ENCODE peak calls at places on chromosomes 3 and 15, in eight cellular contexts. One of them, this sample, is unnamed.

GRCh38 chr15:98282656-98283332 is 322.3 kb downstream of the ARRDC4 start:
- DNase-seq in LoVo: no peak
- DNase-seq in GM20000: no peak
- DNase-seq in GM19239: no peak
- DNase-seq in M059J: no peak
- DNase-seq in left kidney: no peak
- DNase-seq in naive thymus-derived CD8-positive, alpha-beta T cell: no peak
- DNase-seq in NCI-H146: no peak
- DNase-seq in this sample: no peak

GRCh38 chr3:134064081-134064480 is 34.4 kb upstream of the SLCO2A1 start:
- DNase-seq in NCI-H146: no peak
- DNase-seq in GM19239: no peak
- DNase-seq in naive thymus-derived CD8-positive, alpha-beta T cell: no peak
- DNase-seq in left kidney: no peak
- DNase-seq in GM20000: no peak
- DNase-seq in M059J: no peak
- DNase-seq in LoVo: no peak
- DNase-seq in this sample: no peak

GRCh38 chr3:195120199-195120556 is 150.8 kb downstream of the XXYLT1 start:
- DNase-seq in naive thymus-derived CD8-positive, alpha-beta T cell: no peak
- DNase-seq in NCI-H146: no peak
- DNase-seq in left kidney: no peak
- DNase-seq in M059J: no peak
- DNase-seq in GM19239: no peak
- DNase-seq in GM20000: no peak
- DNase-seq in LoVo: no peak
- DNase-seq in this sample: no peak

GRCh38 chr15:101250331-101250730 is 1.5 kb downstream of the CHSY1 start:
- DNase-seq in GM20000: no peak
- DNase-seq in GM19239: no peak
- DNase-seq in left kidney: peak; percentile 58
- DNase-seq in LoVo: peak; percentile 32
- DNase-seq in M059J: peak; percentile 77
- DNase-seq in NCI-H146: no peak
- DNase-seq in naive thymus-derived CD8-positive, alpha-beta T cell: no peak
- DNase-seq in this sample: peak; percentile 40

GRCh38 chr3:45816544-45816943 is 20.2 kb upstream of the SLC6A20 start:
- DNase-seq in GM19239: no peak
- DNase-seq in left kidney: no peak
- DNase-seq in NCI-H146: no peak
- DNase-seq in M059J: peak; percentile 87
- DNase-seq in naive thymus-derived CD8-positive, alpha-beta T cell: no peak
- DNase-seq in GM20000: no peak
- DNase-seq in LoVo: no peak
- DNase-seq in this sample: peak; percentile 18

GRCh38 chr3:140091143-140091542 is 156.2 kb downstream of the CLSTN2 start:
- DNase-seq in naive thymus-derived CD8-positive, alpha-beta T cell: no peak
- DNase-seq in GM20000: no peak
- DNase-seq in M059J: peak; percentile 91
- DNase-seq in left kidney: no peak
- DNase-seq in NCI-H146: peak; percentile 29
- DNase-seq in LoVo: no peak
- DNase-seq in GM19239: no peak
- DNase-seq in this sample: peak; percentile 9

GRCh38 chr3:171841620-171842000 is 1.5 kb upstream of the TMEM212 start:
- DNase-seq in GM20000: no peak
- DNase-seq in LoVo: no peak
- DNase-seq in left kidney: peak; percentile 19
- DNase-seq in GM19239: no peak
- DNase-seq in M059J: no peak
- DNase-seq in NCI-H146: no peak
- DNase-seq in naive thymus-derived CD8-positive, alpha-beta T cell: no peak
- DNase-seq in this sample: no peak

GRCh38 chr3:38334656-38335055 is 11.9 kb upstream of the XYLB start:
- DNase-seq in NCI-H146: no peak
- DNase-seq in left kidney: no peak
- DNase-seq in naive thymus-derived CD8-positive, alpha-beta T cell: no peak
- DNase-seq in GM19239: no peak
- DNase-seq in M059J: peak; percentile 87
- DNase-seq in LoVo: no peak
- DNase-seq in GM20000: no peak
- DNase-seq in this sample: no peak

GRCh38 chr15:43911235-43911661 is 84.4 kb downstream of the WDR76 start:
- DNase-seq in left kidney: peak; percentile 15
- DNase-seq in GM19239: no peak
- DNase-seq in GM20000: no peak
- DNase-seq in naive thymus-derived CD8-positive, alpha-beta T cell: no peak
- DNase-seq in NCI-H146: no peak
- DNase-seq in M059J: peak; percentile 96
- DNase-seq in LoVo: peak; percentile 50
- DNase-seq in this sample: no peak

GRCh38 chr3:133117342-133117741 is 79.2 kb downstream of the TMEM108 start:
- DNase-seq in LoVo: no peak
- DNase-seq in M059J: no peak
- DNase-seq in NCI-H146: peak; percentile 73
- DNase-seq in GM19239: no peak
- DNase-seq in naive thymus-derived CD8-positive, alpha-beta T cell: no peak
- DNase-seq in GM20000: no peak
- DNase-seq in left kidney: no peak
- DNase-seq in this sample: peak; percentile 75

GRCh38 chr15:78263351-78263781 is 996 bp upstream of the DNAJA4 start:
- DNase-seq in GM20000: peak; percentile 50
- DNase-seq in NCI-H146: no peak
- DNase-seq in M059J: no peak
- DNase-seq in left kidney: no peak
- DNase-seq in GM19239: no peak
- DNase-seq in LoVo: no peak
- DNase-seq in naive thymus-derived CD8-positive, alpha-beta T cell: no peak
- DNase-seq in this sample: no peak

GRCh38 chr3:142568393-142569017 is 10.0 kb downstream of the ATR start:
- DNase-seq in naive thymus-derived CD8-positive, alpha-beta T cell: no peak
- DNase-seq in left kidney: peak; percentile 30
- DNase-seq in GM19239: no peak
- DNase-seq in M059J: no peak
- DNase-seq in GM20000: no peak
- DNase-seq in LoVo: no peak
- DNase-seq in NCI-H146: peak; percentile 25
- DNase-seq in this sample: no peak

GRCh38 chr15:88651293-88651692 is 12.5 kb downstream of the ISG20 start:
- DNase-seq in M059J: no peak
- DNase-seq in left kidney: peak; percentile 39
- DNase-seq in LoVo: no peak
- DNase-seq in GM20000: no peak
- DNase-seq in NCI-H146: no peak
- DNase-seq in GM19239: no peak
- DNase-seq in naive thymus-derived CD8-positive, alpha-beta T cell: no peak
- DNase-seq in this sample: no peak

GRCh38 chr3:13110678-13111116 is 37.5 kb upstream of the IQSEC1 start:
- DNase-seq in LoVo: no peak
- DNase-seq in naive thymus-derived CD8-positive, alpha-beta T cell: peak; percentile 19
- DNase-seq in M059J: peak; percentile 65
- DNase-seq in NCI-H146: no peak
- DNase-seq in GM19239: peak; percentile 48
- DNase-seq in left kidney: peak; percentile 94
- DNase-seq in GM20000: peak; percentile 79
- DNase-seq in this sample: peak; percentile 92

GRCh38 chr3:105944281-105944680 is 75.5 kb upstream of the CBLB start:
- DNase-seq in naive thymus-derived CD8-positive, alpha-beta T cell: no peak
- DNase-seq in NCI-H146: no peak
- DNase-seq in GM19239: no peak
- DNase-seq in GM20000: no peak
- DNase-seq in left kidney: no peak
- DNase-seq in M059J: peak; percentile 49
- DNase-seq in LoVo: no peak
- DNase-seq in this sample: no peak

GRCh38 chr3:189629803-189630455 is 1.3 kb upstream of the TP63 start:
- DNase-seq in M059J: no peak
- DNase-seq in left kidney: no peak
- DNase-seq in NCI-H146: no peak
- DNase-seq in naive thymus-derived CD8-positive, alpha-beta T cell: no peak
- DNase-seq in GM20000: no peak
- DNase-seq in LoVo: no peak
- DNase-seq in GM19239: no peak
- DNase-seq in this sample: peak; percentile 18

GRCh38 chr3:71488391-71488809 is 95.1 kb downstream of the FOXP1 start:
- DNase-seq in GM20000: no peak
- DNase-seq in LoVo: no peak
- DNase-seq in NCI-H146: peak; percentile 57
- DNase-seq in naive thymus-derived CD8-positive, alpha-beta T cell: no peak
- DNase-seq in GM19239: no peak
- DNase-seq in M059J: no peak
- DNase-seq in left kidney: no peak
- DNase-seq in this sample: no peak

GRCh38 chr15:58409861-58410260 is 21.9 kb upstream of the LIPC start:
- DNase-seq in NCI-H146: no peak
- DNase-seq in GM20000: no peak
- DNase-seq in left kidney: peak; percentile 26
- DNase-seq in GM19239: no peak
- DNase-seq in naive thymus-derived CD8-positive, alpha-beta T cell: no peak
- DNase-seq in M059J: no peak
- DNase-seq in LoVo: no peak
- DNase-seq in this sample: no peak

GRCh38 chr15:77738038-77738370 is 105.3 kb upstream of the LINGO1 start:
- DNase-seq in LoVo: no peak
- DNase-seq in GM20000: no peak
- DNase-seq in left kidney: no peak
- DNase-seq in NCI-H146: no peak
- DNase-seq in M059J: no peak
- DNase-seq in naive thymus-derived CD8-positive, alpha-beta T cell: no peak
- DNase-seq in GM19239: no peak
- DNase-seq in this sample: no peak

GRCh38 chr15:47513496-47513895 is 203.8 kb upstream of the SEMA6D start:
- DNase-seq in GM20000: no peak
- DNase-seq in left kidney: no peak
- DNase-seq in LoVo: no peak
- DNase-seq in GM19239: no peak
- DNase-seq in NCI-H146: no peak
- DNase-seq in M059J: no peak
- DNase-seq in naive thymus-derived CD8-positive, alpha-beta T cell: no peak
- DNase-seq in this sample: peak; percentile 17

GRCh38 chr3:30458781-30459180 is 147.6 kb upstream of the TGFBR2 start:
- DNase-seq in LoVo: no peak
- DNase-seq in naive thymus-derived CD8-positive, alpha-beta T cell: no peak
- DNase-seq in M059J: no peak
- DNase-seq in GM19239: no peak
- DNase-seq in GM20000: no peak
- DNase-seq in NCI-H146: no peak
- DNase-seq in left kidney: no peak
- DNase-seq in this sample: no peak

GRCh38 chr3:135779590-135780235 is 185.8 kb upstream of the PPP2R3A start:
- DNase-seq in GM20000: no peak
- DNase-seq in naive thymus-derived CD8-positive, alpha-beta T cell: no peak
- DNase-seq in LoVo: no peak
- DNase-seq in NCI-H146: no peak
- DNase-seq in left kidney: no peak
- DNase-seq in GM19239: no peak
- DNase-seq in M059J: no peak
- DNase-seq in this sample: no peak

GRCh38 chr3:191740712-191741111 is 279.7 kb downstream of the PYDC2 start:
- DNase-seq in GM20000: no peak
- DNase-seq in LoVo: no peak
- DNase-seq in GM19239: no peak
- DNase-seq in left kidney: no peak
- DNase-seq in naive thymus-derived CD8-positive, alpha-beta T cell: no peak
- DNase-seq in NCI-H146: no peak
- DNase-seq in M059J: peak; percentile 62
- DNase-seq in this sample: no peak

GRCh38 chr3:184506579-184506978 is 55.0 kb upstream of the EPHB3 start:
- DNase-seq in naive thymus-derived CD8-positive, alpha-beta T cell: no peak
- DNase-seq in GM20000: no peak
- DNase-seq in NCI-H146: no peak
- DNase-seq in left kidney: no peak
- DNase-seq in M059J: peak; percentile 26
- DNase-seq in LoVo: no peak
- DNase-seq in GM19239: no peak
- DNase-seq in this sample: no peak

GRCh38 chr15:80275946-80276345 is 23.9 kb upstream of the CTXND1 start:
- DNase-seq in naive thymus-derived CD8-positive, alpha-beta T cell: no peak
- DNase-seq in GM19239: no peak
- DNase-seq in LoVo: no peak
- DNase-seq in M059J: peak; percentile 80
- DNase-seq in NCI-H146: no peak
- DNase-seq in left kidney: no peak
- DNase-seq in GM20000: no peak
- DNase-seq in this sample: peak; percentile 30

GRCh38 chr3:20141841-20142240 is 44.2 kb downstream of the SGO1 start:
- DNase-seq in naive thymus-derived CD8-positive, alpha-beta T cell: no peak
- DNase-seq in NCI-H146: no peak
- DNase-seq in left kidney: peak; percentile 70
- DNase-seq in GM20000: no peak
- DNase-seq in M059J: no peak
- DNase-seq in LoVo: no peak
- DNase-seq in GM19239: no peak
- DNase-seq in this sample: peak; percentile 79

GRCh38 chr3:188720215-188720614 is 451.6 kb upstream of the TPRG1 start:
- DNase-seq in M059J: no peak
- DNase-seq in left kidney: no peak
- DNase-seq in NCI-H146: no peak
- DNase-seq in GM20000: no peak
- DNase-seq in naive thymus-derived CD8-positive, alpha-beta T cell: no peak
- DNase-seq in LoVo: no peak
- DNase-seq in GM19239: no peak
- DNase-seq in this sample: peak; percentile 22

GRCh38 chr15:93152264-93152884 is 63.4 kb upstream of the RGMA start:
- DNase-seq in naive thymus-derived CD8-positive, alpha-beta T cell: no peak
- DNase-seq in NCI-H146: no peak
- DNase-seq in left kidney: no peak
- DNase-seq in LoVo: no peak
- DNase-seq in GM20000: no peak
- DNase-seq in M059J: no peak
- DNase-seq in GM19239: no peak
- DNase-seq in this sample: no peak

GRCh38 chr3:195558602-195559001 is 15.5 kb upstream of the PPP1R2 start:
- DNase-seq in left kidney: peak; percentile 78
- DNase-seq in NCI-H146: peak; percentile 87
- DNase-seq in GM19239: no peak
- DNase-seq in naive thymus-derived CD8-positive, alpha-beta T cell: no peak
- DNase-seq in GM20000: peak; percentile 44
- DNase-seq in M059J: peak; percentile 31
- DNase-seq in LoVo: peak; percentile 59
- DNase-seq in this sample: peak; percentile 94

GRCh38 chr3:197151562-197151961 is 121.9 kb upstream of the MELTF start:
- DNase-seq in left kidney: peak; percentile 33
- DNase-seq in M059J: peak; percentile 85
- DNase-seq in NCI-H146: peak; percentile 59
- DNase-seq in LoVo: peak; percentile 65
- DNase-seq in naive thymus-derived CD8-positive, alpha-beta T cell: no peak
- DNase-seq in GM19239: no peak
- DNase-seq in GM20000: no peak
- DNase-seq in this sample: peak; percentile 85

GRCh38 chr3:50542177-50543034 is 25.1 kb downstream of the C3orf18 start:
- DNase-seq in M059J: peak; percentile 42
- DNase-seq in GM20000: peak; percentile 80
- DNase-seq in left kidney: peak; percentile 85
- DNase-seq in GM19239: peak; percentile 85
- DNase-seq in NCI-H146: peak; percentile 42
- DNase-seq in naive thymus-derived CD8-positive, alpha-beta T cell: peak; percentile 48
- DNase-seq in LoVo: peak; percentile 63
- DNase-seq in this sample: peak; percentile 58

GRCh38 chr3:184315871-184316661 is 1.7 kb downstream of the EIF4G1 start:
- DNase-seq in NCI-H146: no peak
- DNase-seq in GM20000: peak; percentile 21
- DNase-seq in M059J: peak; percentile 31
- DNase-seq in LoVo: no peak
- DNase-seq in left kidney: no peak
- DNase-seq in GM19239: no peak
- DNase-seq in naive thymus-derived CD8-positive, alpha-beta T cell: peak; percentile 17
- DNase-seq in this sample: peak; percentile 70

This sample was measured in NCI-H69.